ENCODE peak calls at places on chromosomes 2 and 18, in five cellular contexts. T is activated CD4-positive, alpha-beta T cell treated with anti-CD3 and anti-CD28 coated beads, Interleukin-2, amount 50 U/mL, for 1 hour; S is activated naive CD4-positive, alpha-beta T cell treated with anti-CD3 and anti-CD28 coated beads for 36 hours; P is neuronal stem cell; N is choroid plexus epithelial cell. D is an unnamed sample.

GRCh38 chr2:55620123-55620779 is 2.8 kb upstream of the PPP4R3B start:
- DNase-seq in T (no peak), S (peak), P (no peak), N (peak), D (peak)

GRCh38 chr18:73975266-73975665 is 172.4 kb downstream of the FBXO15 start:
- DNase-seq in T (no peak), S (peak), P (no peak), N (peak), D (peak)

GRCh38 chr2:239274391-239275001 is 126.3 kb downstream of the HDAC4 start:
- DNase-seq in T (no peak), S (peak), P (peak), N (peak), D (peak)

GRCh38 chr2:233331536-233331935 is 22.8 kb upstream of the DGKD start:
- DNase-seq in T (peak), S (peak), P (no peak), N (no peak), D (no peak)

GRCh38 chr2:43024515-43024962 is 201.9 kb downstream of the ZFP36L2 start:
- DNase-seq in T (peak), S (peak), P (peak), N (peak), D (peak)

GRCh38 chr2:152715854-152716428 is 1.3 kb downstream of the PRPF40A start:
- DNase-seq in T (no peak), S (peak), P (no peak), N (peak), D (peak)

GRCh38 chr2:88517759-88518201 is 65.3 kb upstream of the FOXI3 start:
- DNase-seq in T (no peak), S (no peak), P (peak), N (no peak), D (no peak)

GRCh38 chr2:234139755-234140154 is 89.3 kb downstream of the SPP2 start:
- DNase-seq in T (no peak), S (no peak), P (no peak), N (no peak), D (no peak)

GRCh38 chr2:12534646-12535263 is 182.0 kb upstream of the TRIB2 start:
- DNase-seq in T (no peak), S (no peak), P (no peak), N (peak), D (peak)

D was measured in iris pigment epithelial cell.